ENCODE peak calls at places on chromosome 15, in six cellular contexts. One of them, this sample, is unnamed.

GRCh38 chr15:94478763-94479162 is 247.4 kb downstream of the MCTP2 start:
- DNase-seq in A549: no peak
- DNase-seq in spleen: no peak
- DNase-seq in adrenal gland: no peak
- DNase-seq in gastrocnemius medialis: no peak
- DNase-seq in heart left ventricle: no peak
- DNase-seq in this sample: no peak

GRCh38 chr15:22873204-22873701 is 34.8 kb downstream of the NIPA2 start:
- DNase-seq in A549: no peak
- DNase-seq in spleen: peak; percentile 52
- DNase-seq in adrenal gland: no peak
- DNase-seq in gastrocnemius medialis: no peak
- DNase-seq in heart left ventricle: no peak
- DNase-seq in this sample: no peak

GRCh38 chr15:100785181-100786138 is 94.2 kb upstream of the ALDH1A3 start:
- DNase-seq in A549: no peak
- DNase-seq in spleen: no peak
- DNase-seq in adrenal gland: no peak
- DNase-seq in gastrocnemius medialis: no peak
- DNase-seq in heart left ventricle: no peak
- DNase-seq in this sample: peak; percentile 78

GRCh38 chr15:90607361-90607760 is 77.6 kb downstream of the CRTC3 start:
- DNase-seq in A549: no peak
- DNase-seq in spleen: no peak
- DNase-seq in adrenal gland: no peak
- DNase-seq in gastrocnemius medialis: no peak
- DNase-seq in heart left ventricle: no peak
- DNase-seq in this sample: no peak

GRCh38 chr15:39459538-39459937 is 121.3 kb upstream of the THBS1 start:
- DNase-seq in A549: no peak
- DNase-seq in spleen: no peak
- DNase-seq in adrenal gland: no peak
- DNase-seq in gastrocnemius medialis: no peak
- DNase-seq in heart left ventricle: no peak
- DNase-seq in this sample: peak; percentile 39

GRCh38 chr15:39543651-39544050 is 37.2 kb upstream of the THBS1 start:
- DNase-seq in A549: peak; percentile 7
- DNase-seq in spleen: no peak
- DNase-seq in adrenal gland: no peak
- DNase-seq in gastrocnemius medialis: no peak
- DNase-seq in heart left ventricle: no peak
- DNase-seq in this sample: peak; percentile 14

GRCh38 chr15:83199288-83199687 is 8.3 kb downstream of the HDGFL3 start:
- DNase-seq in A549: no peak
- DNase-seq in spleen: no peak
- DNase-seq in adrenal gland: no peak
- DNase-seq in gastrocnemius medialis: no peak
- DNase-seq in heart left ventricle: no peak
- DNase-seq in this sample: no peak

GRCh38 chr15:85947936-85948335 is 131.7 kb upstream of the AGBL1 start:
- DNase-seq in A549: no peak
- DNase-seq in spleen: no peak
- DNase-seq in adrenal gland: no peak
- DNase-seq in gastrocnemius medialis: no peak
- DNase-seq in heart left ventricle: no peak
- DNase-seq in this sample: no peak

GRCh38 chr15:96341465-96342142 is 11.1 kb downstream of the NR2F2 start:
- DNase-seq in A549: no peak
- DNase-seq in spleen: no peak
- DNase-seq in adrenal gland: no peak
- DNase-seq in gastrocnemius medialis: no peak
- DNase-seq in heart left ventricle: no peak
- DNase-seq in this sample: peak; percentile 82

GRCh38 chr15:96323250-96324162 is 7.0 kb upstream of the NR2F2 start:
- DNase-seq in A549: no peak
- DNase-seq in spleen: no peak
- DNase-seq in adrenal gland: no peak
- DNase-seq in gastrocnemius medialis: no peak
- DNase-seq in heart left ventricle: no peak
- DNase-seq in this sample: no peak

GRCh38 chr15:52636459-52636858 is 42.7 kb downstream of the ATOSA start:
- DNase-seq in A549: no peak
- DNase-seq in spleen: no peak
- DNase-seq in adrenal gland: no peak
- DNase-seq in gastrocnemius medialis: no peak
- DNase-seq in heart left ventricle: no peak
- DNase-seq in this sample: no peak

GRCh38 chr15:98668566-98669308 is 20.4 kb downstream of the IGF1R start:
- DNase-seq in A549: no peak
- DNase-seq in spleen: no peak
- DNase-seq in adrenal gland: no peak
- DNase-seq in gastrocnemius medialis: no peak
- DNase-seq in heart left ventricle: no peak
- DNase-seq in this sample: no peak

GRCh38 chr15:100759698-100760356 is 119.8 kb upstream of the ALDH1A3 start:
- DNase-seq in A549: peak; percentile 93
- DNase-seq in spleen: no peak
- DNase-seq in adrenal gland: peak; percentile 64
- DNase-seq in gastrocnemius medialis: no peak
- DNase-seq in heart left ventricle: no peak
- DNase-seq in this sample: no peak

GRCh38 chr15:58346361-58346760 is 85.4 kb upstream of the LIPC start:
- DNase-seq in A549: peak; percentile 75
- DNase-seq in spleen: no peak
- DNase-seq in adrenal gland: no peak
- DNase-seq in gastrocnemius medialis: no peak
- DNase-seq in heart left ventricle: no peak
- DNase-seq in this sample: peak; percentile 62

GRCh38 chr15:30984542-30984941 is 6.9 kb downstream of the MTMR10 start:
- DNase-seq in A549: no peak
- DNase-seq in spleen: no peak
- DNase-seq in adrenal gland: no peak
- DNase-seq in gastrocnemius medialis: no peak
- DNase-seq in heart left ventricle: no peak
- DNase-seq in this sample: no peak

GRCh38 chr15:78130466-78131294 is 565 bp downstream of the CIB2 start:
- DNase-seq in A549: peak; percentile 25
- DNase-seq in spleen: no peak
- DNase-seq in adrenal gland: no peak
- DNase-seq in gastrocnemius medialis: no peak
- DNase-seq in heart left ventricle: no peak
- DNase-seq in this sample: no peak

GRCh38 chr15:80455051-80455648 is 51.0 kb downstream of the ARNT2 start:
- DNase-seq in A549: no peak
- DNase-seq in spleen: no peak
- DNase-seq in adrenal gland: no peak
- DNase-seq in gastrocnemius medialis: no peak
- DNase-seq in heart left ventricle: no peak
- DNase-seq in this sample: no peak
- TF ChIP-seq POLR2A in A549: no peak
- TF ChIP-seq POLR2A in spleen: no peak
- TF ChIP-seq POLR2A in adrenal gland: no peak
- TF ChIP-seq POLR2A in gastrocnemius medialis: no peak
- TF ChIP-seq POLR2A in heart left ventricle: no peak
- TF ChIP-seq POLR2A in this sample: no peak

DNA sequence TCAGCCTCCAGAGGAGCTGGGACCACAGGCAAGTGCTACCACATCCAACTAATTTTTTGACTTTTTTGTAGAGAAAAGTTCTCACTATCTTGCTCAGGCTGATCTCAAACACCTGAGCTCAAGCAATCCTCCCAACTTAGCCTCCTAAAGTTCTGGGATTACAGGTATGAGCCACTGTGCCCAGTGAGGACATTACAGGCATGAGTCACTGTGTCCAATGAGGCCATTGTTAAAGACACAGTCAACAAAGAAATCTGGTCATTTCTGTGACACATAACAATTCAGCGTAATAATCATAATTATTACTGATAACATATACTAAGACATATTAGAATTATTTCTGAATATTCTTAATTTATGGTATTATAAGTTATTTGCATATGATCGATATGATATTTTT is 463.4 kb upstream of the NDN start:
- DNase-seq in A549: no peak
- DNase-seq in spleen: no peak
- DNase-seq in adrenal gland: no peak
- DNase-seq in gastrocnemius medialis: no peak
- DNase-seq in heart left ventricle: no peak
- DNase-seq in this sample: no peak
- TF ChIP-seq CTCF in A549: no peak
- TF ChIP-seq CTCF in spleen: no peak
- TF ChIP-seq CTCF in adrenal gland: no peak
- TF ChIP-seq CTCF in gastrocnemius medialis: no peak
- TF ChIP-seq CTCF in heart left ventricle: no peak
- TF ChIP-seq CTCF in this sample: no peak

DNA sequence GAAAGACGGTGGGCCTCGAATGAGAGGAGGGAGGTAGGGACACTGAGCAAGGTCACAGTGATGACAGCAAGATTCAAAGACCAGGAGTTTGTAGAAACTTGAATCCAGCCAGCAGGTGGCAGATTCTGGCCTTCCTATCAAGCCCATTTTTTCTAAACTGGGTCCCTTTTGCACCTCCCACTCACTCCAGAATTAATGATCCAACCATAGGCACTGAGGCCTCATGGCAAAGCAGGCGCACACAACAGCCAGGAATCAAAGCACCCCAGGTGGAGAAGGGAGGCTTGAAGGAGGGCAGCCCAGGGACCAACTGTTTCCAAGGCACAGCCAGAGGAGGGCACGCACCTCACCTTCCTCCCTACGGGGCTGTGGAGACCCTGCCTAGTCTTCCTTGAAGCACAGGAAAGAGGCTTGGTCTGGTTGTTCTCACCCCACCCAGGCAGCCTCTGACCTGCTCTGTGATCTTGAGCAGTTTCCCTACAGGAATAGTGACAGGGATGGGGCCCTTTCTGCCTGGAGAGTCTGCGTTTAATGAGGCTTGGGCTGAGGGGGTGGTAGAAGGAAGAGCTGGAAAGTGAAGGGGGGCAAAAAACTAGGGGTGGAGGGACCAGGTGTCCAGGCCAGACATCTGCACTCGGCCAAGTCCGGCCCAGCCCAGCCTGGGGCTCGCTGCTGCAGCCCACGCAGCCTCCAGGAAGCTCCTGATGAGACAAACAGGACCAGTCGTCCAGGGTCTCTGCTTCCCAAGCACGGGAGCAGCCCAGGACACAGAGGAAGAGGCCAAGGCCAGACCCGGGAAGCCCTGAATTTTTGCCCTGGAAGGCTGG is 90.0 kb downstream of the ANP32A start:
- DNase-seq in A549: peak; percentile 68
- DNase-seq in spleen: no peak
- DNase-seq in adrenal gland: peak; percentile 40
- DNase-seq in gastrocnemius medialis: no peak
- DNase-seq in heart left ventricle: peak; percentile 70
- DNase-seq in this sample: no peak
- H3K27ac ChIP-seq in A549: no peak overlapping the region
- H3K27ac ChIP-seq in spleen: no peak overlapping the region
- H3K27ac ChIP-seq in adrenal gland: no peak overlapping the region
- H3K27ac ChIP-seq in gastrocnemius medialis: peak overlapping the region; percentile 6
- H3K27ac ChIP-seq in heart left ventricle: peak overlapping the region; percentile 86
- H3K27ac ChIP-seq in this sample: peak overlapping the region; percentile 30

GRCh38 chr15:72237286-72238224 is 6.6 kb upstream of the PKM start:
- DNase-seq in A549: peak; percentile 97
- DNase-seq in spleen: no peak
- DNase-seq in adrenal gland: peak; percentile 95
- DNase-seq in gastrocnemius medialis: peak; percentile 64
- DNase-seq in heart left ventricle: peak; percentile 71
- DNase-seq in this sample: peak; percentile 96
- TF ChIP-seq POLR2A in A549: peak; percentile 74
- TF ChIP-seq POLR2A in spleen: no peak
- TF ChIP-seq POLR2A in adrenal gland: peak; percentile 25
- TF ChIP-seq POLR2A in gastrocnemius medialis: no peak
- TF ChIP-seq POLR2A in heart left ventricle: no peak
- TF ChIP-seq POLR2A in this sample: no peak

DNA sequence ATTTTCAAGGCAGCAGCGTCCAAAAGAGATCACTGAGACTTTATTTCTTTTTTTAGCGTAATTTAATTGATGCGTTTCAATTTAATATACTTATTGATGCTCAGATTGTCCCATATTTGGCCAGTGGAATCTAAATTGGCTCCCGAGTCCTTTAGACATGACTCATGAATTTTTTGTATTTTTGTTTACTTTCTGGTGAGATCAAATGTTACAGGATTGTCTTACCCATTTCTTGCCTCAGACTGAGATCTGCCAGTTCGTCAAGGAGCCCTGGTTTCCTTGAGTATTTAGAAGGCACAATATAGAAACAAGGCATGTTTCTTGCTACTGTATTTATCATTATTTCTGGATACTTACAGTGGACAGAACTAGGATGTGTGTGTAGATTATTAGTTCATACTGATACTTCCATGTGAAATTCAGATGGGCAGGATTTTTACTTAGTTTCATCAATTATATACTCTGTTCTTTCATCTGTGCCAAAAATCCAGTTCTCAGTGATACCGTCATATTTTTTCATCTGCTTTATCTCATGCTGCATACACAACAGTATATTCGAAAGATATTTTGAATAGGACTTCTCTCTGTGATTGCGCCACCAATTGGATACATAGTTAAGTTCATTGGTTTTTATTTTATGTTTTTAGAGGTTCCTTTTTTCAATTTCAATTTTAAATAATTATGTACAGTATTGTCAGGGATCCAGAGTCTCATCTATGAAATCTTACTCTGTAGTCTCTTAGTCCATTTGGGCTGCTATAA is 436.9 kb upstream of the C2CD4B start:
- DNase-seq in A549: peak; percentile 38
- DNase-seq in spleen: no peak
- DNase-seq in adrenal gland: no peak
- DNase-seq in gastrocnemius medialis: no peak
- DNase-seq in heart left ventricle: no peak
- DNase-seq in this sample: no peak
- TF ChIP-seq CTCF in A549: no peak
- TF ChIP-seq CTCF in spleen: no peak
- TF ChIP-seq CTCF in adrenal gland: no peak
- TF ChIP-seq CTCF in gastrocnemius medialis: no peak
- TF ChIP-seq CTCF in heart left ventricle: no peak
- TF ChIP-seq CTCF in this sample: no peak

DNA sequence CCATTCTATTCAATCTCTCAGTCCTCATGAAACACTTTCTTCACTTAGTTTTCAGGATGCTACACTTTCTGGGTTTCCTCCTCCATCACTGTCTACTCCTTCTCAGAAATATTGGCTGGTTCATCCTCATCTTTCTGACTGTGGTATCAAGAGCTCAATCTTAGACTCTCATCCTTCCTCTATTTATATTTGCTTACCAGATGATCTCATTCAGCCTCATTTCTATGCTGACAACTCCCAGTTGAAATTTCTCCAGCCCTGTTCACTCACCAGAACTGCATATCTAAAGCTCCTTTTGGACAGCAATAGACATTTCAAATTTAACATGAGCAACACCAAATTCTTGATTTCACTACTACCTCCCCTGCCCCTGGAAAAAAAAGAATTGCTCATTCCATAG is 48.0 kb upstream of the FBN1 start:
- DNase-seq in A549: no peak
- DNase-seq in spleen: no peak
- DNase-seq in adrenal gland: no peak
- DNase-seq in gastrocnemius medialis: no peak
- DNase-seq in heart left ventricle: no peak
- DNase-seq in this sample: no peak
- H3K27ac ChIP-seq in A549: no peak overlapping the region
- H3K27ac ChIP-seq in spleen: no peak overlapping the region
- H3K27ac ChIP-seq in adrenal gland: no peak overlapping the region
- H3K27ac ChIP-seq in gastrocnemius medialis: no peak overlapping the region
- H3K27ac ChIP-seq in heart left ventricle: no peak overlapping the region
- H3K27ac ChIP-seq in this sample: no peak overlapping the region

GRCh38 chr15:74426404-74427281 is 7.1 kb downstream of the SEMA7A start:
- DNase-seq in A549: no peak
- DNase-seq in spleen: no peak
- DNase-seq in adrenal gland: no peak
- DNase-seq in gastrocnemius medialis: no peak
- DNase-seq in heart left ventricle: no peak
- DNase-seq in this sample: no peak
- TF ChIP-seq POLR2A in A549: no peak
- TF ChIP-seq POLR2A in spleen: no peak
- TF ChIP-seq POLR2A in adrenal gland: no peak
- TF ChIP-seq POLR2A in gastrocnemius medialis: no peak
- TF ChIP-seq POLR2A in heart left ventricle: no peak
- TF ChIP-seq POLR2A in this sample: no peak